ENCODE peak calls at places on chromosome X, in six cellular contexts. T is KBM-7; N is activated CD4-positive, alpha-beta T cell treated with anti-CD3 and anti-CD28 coated beads for 48 hours; Q is T47D; K is mesothelial cell of epicardium; U is activated effector memory CD4-positive, alpha-beta T cell treated with anti-CD3 and anti-CD28 coated beads, Interleukin-2, amount 50 U/mL, for 16 hours. F is an unnamed sample.

GRCh38 chrX:3994315-3994714 is 280.9 kb upstream of the PRKX start:
- DNase-seq in T (peak), U (no peak), N (no peak), Q (no peak), K (no peak), F (no peak)

GRCh38 chrX:132837126-132837525 is 121.3 kb downstream of the HS6ST2 start:
- DNase-seq in T (no peak), U (no peak), Q (no peak), K (no peak), N (no peak), F (no peak)

GRCh38 chrX:45385767-45386166 is 185.1 kb upstream of the DIPK2B start:
- DNase-seq in K (no peak), U (no peak), T (no peak), N (no peak), Q (no peak), F (no peak)

GRCh38 chrX:13078739-13079444 is 34.5 kb upstream of the FAM9C start:
- DNase-seq in U (no peak), N (no peak), K (no peak), Q (no peak), T (peak), F (no peak)

GRCh38 chrX:119690921-119691716 is 1.8 kb downstream of the SEPTIN6 start:
- DNase-seq in T (peak), K (no peak), N (peak), Q (no peak), U (peak), F (no peak)

GRCh38 chrX:111337067-111337466 is 66.8 kb upstream of the CAPN6 start:
- DNase-seq in Q (no peak), K (no peak), T (no peak), N (no peak), U (no peak), F (no peak)

GRCh38 chrX:12701625-12702024 is 89.6 kb upstream of the PRPS2 start:
- DNase-seq in N (peak), U (no peak), Q (peak), T (peak), K (peak), F (peak)

GRCh38 chrX:16931855-16932254 is 14.6 kb upstream of the REPS2 start:
- DNase-seq in Q (no peak), U (no peak), N (no peak), T (no peak), K (no peak), F (no peak)

GRCh38 chrX:9062621-9063020 is 28.7 kb upstream of the FAM9B start:
- DNase-seq in U (no peak), N (no peak), T (no peak), K (no peak), Q (no peak), F (no peak)

GRCh38 chrX:153474718-153475117 is 4.3 kb upstream of the HAUS7 start:
- DNase-seq in N (peak), U (peak), Q (no peak), T (no peak), K (peak), F (no peak)

GRCh38 chrX:152632445-152633097 is 5.1 kb upstream of the GABRQ start:
- DNase-seq in N (peak), Q (no peak), K (peak), T (peak), U (peak), F (peak)

GRCh38 chrX:153492153-153492454 is 2.7 kb upstream of the BGN start:
- DNase-seq in T (no peak), U (no peak), N (no peak), K (no peak), Q (no peak), F (no peak)

GRCh38 chrX:30831082-30831481 is 58.0 kb downstream of the TAB3 start:
- DNase-seq in U (peak), K (no peak), T (no peak), N (peak), Q (no peak), F (no peak)

GRCh38 chrX:116827063-116827462 is 364.3 kb upstream of the CT83 start:
- DNase-seq in Q (no peak), U (no peak), K (no peak), N (no peak), T (no peak), F (no peak)

GRCh38 chrX:1576201-1577101 is 15.0 kb upstream of the AKAP17A start:
- DNase-seq in Q (no peak), N (no peak), U (no peak), K (no peak), T (peak), F (no peak)